ENCODE peak calls at places on chromosomes 6 and 20, in five cellular contexts. S is testis, U is esophagus squamous epithelium, E is A549, H is left ventricle myocardium inferior. C is an unnamed sample.

GRCh38 chr6:117483004-117483644 is 650 bp downstream of the DCBLD1 start:
- DNase-seq in H (peak; percentile 66), U (no peak), S (peak; percentile 58), E (peak; percentile 38), C (no peak)

GRCh38 chr6:23319560-23319959 is 750.2 kb downstream of the HDGFL1 start:
- DNase-seq in U (no peak), E (no peak), S (no peak), H (no peak), C (no peak)

GRCh38 chr6:26550250-26550993 is 12.3 kb downstream of the HMGN4 start:
- DNase-seq in E (peak; percentile 79), U (no peak), H (peak; percentile 56), S (peak; percentile 79), C (peak; percentile 80)

GRCh38 chr20:36342721-36343120 is 36.6 kb downstream of the DLGAP4 start:
- DNase-seq in E (no peak), S (no peak), H (no peak), U (no peak), C (no peak)

GRCh38 chr20:25453035-25453810 is 45.8 kb downstream of the GINS1 start:
- DNase-seq in H (no peak), S (no peak), E (peak; percentile 34), U (no peak), C (no peak)

GRCh38 chr20:5402903-5403531 is 86.3 kb upstream of the PROKR2 start:
- DNase-seq in E (peak; percentile 53), U (no peak), S (peak; percentile 43), H (no peak), C (peak; percentile 46)

GRCh38 chr6:44000164-44000842 is 126.9 kb downstream of the MRPL14 start:
- DNase-seq in U (no peak), S (no peak), E (no peak), H (no peak), C (peak; percentile 19)

GRCh38 chr6:34189806-34190503 is 44.1 kb upstream of the GRM4 start:
- DNase-seq in U (no peak), S (no peak), H (peak; percentile 28), E (no peak), C (peak; percentile 68)

GRCh38 chr20:47672886-47673670 is 112.2 kb downstream of the SULF2 start:
- DNase-seq in H (no peak), U (no peak), E (no peak), S (no peak), C (no peak)

GRCh38 chr20:46157625-46158024 is 39.5 kb downstream of the CD40 start:
- DNase-seq in E (no peak), H (no peak), S (no peak), U (no peak), C (no peak)

GRCh38 chr6:108200631-108201030 is 34.8 kb downstream of the NR2E1 start:
- DNase-seq in H (no peak), E (peak; percentile 78), U (no peak), S (no peak), C (no peak)

GRCh38 chr20:25044261-25044560 is 13.7 kb downstream of the ACSS1 start:
- DNase-seq in E (no peak), S (no peak), U (no peak), H (no peak), C (no peak)

GRCh38 chr20:33444797-33445560 is 1.4 kb upstream of the SNTA1 start:
- DNase-seq in S (peak; percentile 48), E (peak; percentile 36), U (no peak), H (peak; percentile 31), C (peak; percentile 82)

GRCh38 chr6:98833101-98834059 is 994 bp upstream of the POU3F2 start:
- DNase-seq in U (no peak), E (peak; percentile 56), H (no peak), S (peak; percentile 56), C (no peak)
- TF ChIP-seq CTCF in U (no peak), E (no peak), H (peak; percentile 26), S (no peak), C (no peak)

GRCh38 chr6:166483026-166483425 is 100.3 kb upstream of the MPC1 start:
- DNase-seq in U (no peak), S (no peak), H (peak; percentile 12), E (no peak), C (no peak)
- H3K4me1 ChIP-seq in U (peaks cover 10% of the 10 kb centered on the region), S (no peaks in the 10 kb centered on the region), H (peaks cover 7% of the 10 kb centered on the region), E (no peaks in the 10 kb centered on the region), C (no peaks in the 10 kb centered on the region)

DNA sequence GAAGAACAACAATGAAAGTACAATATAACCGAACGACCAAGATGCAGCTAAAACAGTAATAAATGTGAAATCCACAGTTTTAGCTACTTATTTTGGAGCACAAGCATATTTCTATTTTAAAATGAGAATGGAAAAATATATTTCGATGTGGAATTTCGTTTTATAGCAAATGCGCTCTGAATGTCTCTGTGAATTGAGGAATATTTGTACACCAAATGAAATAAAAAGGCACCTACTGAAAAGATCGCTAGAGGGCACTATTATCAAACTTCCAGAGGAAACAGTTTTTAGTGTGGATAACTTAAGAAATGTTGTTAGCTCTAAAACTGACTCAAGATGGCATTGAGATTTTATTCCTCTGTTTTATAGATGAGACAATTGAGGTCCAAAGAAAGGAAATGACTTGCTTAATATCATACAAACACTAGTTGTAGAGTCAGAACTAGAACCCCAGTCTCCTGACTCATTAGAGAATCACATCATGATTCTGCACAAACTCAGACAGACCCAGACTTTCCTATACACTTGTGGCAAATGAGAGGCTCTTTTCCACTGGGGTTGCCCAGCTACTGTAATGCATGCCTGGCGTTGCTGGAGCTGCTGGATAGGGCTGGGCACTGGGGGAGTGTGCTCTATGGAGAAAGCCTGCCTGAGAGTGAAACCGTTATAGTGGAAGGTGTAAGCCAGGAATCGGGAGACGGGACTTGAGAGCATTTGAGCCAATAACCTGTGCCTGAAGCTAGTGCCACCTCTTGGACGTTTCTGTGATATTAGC is 51.9 kb downstream of the GCLC start:
- DNase-seq in E (peak; percentile 74), U (no peak), H (no peak), S (no peak), C (peak; percentile 61)
- H3K4me3 ChIP-seq in E (peak overlapping the region; percentile 40), U (no peak overlapping the region), H (peak overlapping the region; percentile 43), S (no peak overlapping the region), C (no peak overlapping the region)

GRCh38 chr6:97440590-97441176 is 157.7 kb upstream of the MMS22L start:
- DNase-seq in U (no peak), E (peak; percentile 34), H (no peak), S (peak; percentile 43), C (peak; percentile 2)
- TF ChIP-seq CTCF in U (no peak), E (no peak), H (peak; percentile 48), S (no peak), C (peak; percentile 31)

GRCh38 chr20:44597516-44597915 is 15.1 kb downstream of the PKIG start:
- DNase-seq in S (no peak), E (no peak), H (no peak), U (no peak), C (no peak)

GRCh38 chr20:44600301-44600700 is 17.9 kb downstream of the PKIG start:
- DNase-seq in H (no peak), S (no peak), E (no peak), U (no peak), C (no peak)

GRCh38 chr20:44597930-44598329 is 15.6 kb downstream of the PKIG start:
- DNase-seq in H (no peak), U (no peak), S (no peak), E (no peak), C (no peak)

GRCh38 chr20:44599715-44600114 is 17.3 kb downstream of the PKIG start:
- DNase-seq in U (no peak), E (no peak), S (no peak), H (no peak), C (no peak)

DNA sequence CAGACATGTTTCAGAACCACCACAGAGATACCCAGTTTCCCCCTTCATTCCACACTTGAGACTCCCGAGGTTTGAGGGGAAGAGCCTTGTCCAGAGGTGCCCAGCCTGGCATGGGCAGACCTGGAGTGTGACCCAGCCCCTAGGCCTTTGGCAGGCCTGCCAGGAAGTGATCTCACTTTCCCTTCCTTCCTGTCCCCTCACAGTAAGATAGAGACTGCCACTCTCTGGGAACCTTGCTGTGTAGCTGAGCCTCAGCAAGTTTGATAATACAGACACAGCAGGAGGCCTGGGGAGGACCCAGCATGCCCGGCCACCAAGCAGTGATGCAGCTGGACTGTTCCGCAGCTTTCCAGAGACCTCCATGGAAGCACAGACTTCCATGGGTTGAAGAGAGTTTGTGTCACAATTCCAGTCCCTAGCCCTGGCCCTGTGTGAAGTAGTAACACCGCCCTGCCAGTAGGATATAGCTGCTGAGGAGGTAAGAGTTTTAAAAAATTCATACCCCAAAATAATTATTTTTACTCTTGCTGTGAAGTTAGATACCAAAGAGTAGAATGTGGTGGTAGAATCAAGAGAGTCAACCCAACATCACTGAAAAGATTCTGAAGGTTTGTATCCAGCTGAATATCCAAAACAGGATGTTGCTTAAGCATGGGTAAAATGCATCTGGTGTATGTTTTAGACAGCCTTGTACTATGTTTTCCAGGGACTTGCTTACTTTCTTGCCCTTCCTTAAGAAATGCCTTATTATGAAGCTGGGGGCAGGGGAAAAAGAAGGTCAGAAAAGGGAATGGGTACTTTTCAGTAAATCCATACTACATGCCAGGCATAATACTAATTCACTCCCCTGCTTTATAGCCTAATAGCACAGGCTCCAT is 16.3 kb downstream of the PKIG start:
- DNase-seq in H (peak; percentile 63), E (no peak), U (no peak), S (no peak), C (peak; percentile 40)
- H3K4me1 ChIP-seq in H (peaks cover 100% of the 10 kb centered on the region), E (peaks cover 39% of the 10 kb centered on the region), U (peaks cover 97% of the 10 kb centered on the region), S (peaks cover 51% of the 10 kb centered on the region), C (peaks cover 67% of the 10 kb centered on the region)

DNA sequence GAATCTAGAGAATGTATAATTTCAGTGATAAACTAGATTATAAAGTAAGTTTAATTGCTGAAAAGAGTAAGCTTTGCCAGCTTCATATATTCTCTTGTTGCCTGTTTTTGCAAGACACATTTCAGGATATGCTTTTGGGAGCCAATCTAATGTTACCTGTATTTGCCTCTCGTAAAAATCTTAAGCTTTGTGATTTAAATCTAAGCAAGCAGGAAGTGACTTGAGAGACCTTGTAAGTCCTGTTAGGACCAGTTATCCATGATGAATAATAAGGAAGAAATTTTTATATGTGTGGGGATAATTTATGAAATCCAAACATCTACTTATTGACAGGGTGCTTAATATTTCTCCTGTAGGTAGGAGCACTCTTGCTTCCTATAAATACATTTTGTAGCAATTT is 232.5 kb downstream of the ZFAND3 start:
- DNase-seq in S (no peak), U (no peak), H (no peak), E (no peak), C (no peak)
- H3K4me3 ChIP-seq in S (no peak overlapping the region), U (no peak overlapping the region), H (no peak overlapping the region), E (no peak overlapping the region), C (no peak overlapping the region)

GRCh38 chr20:43838703-43839060 is 76.0 kb upstream of the TOX2 start:
- DNase-seq in E (no peak), U (no peak), H (no peak), S (no peak), C (no peak)

GRCh38 chr20:43839793-43840199 is 74.9 kb upstream of the TOX2 start:
- DNase-seq in S (no peak), E (no peak), H (no peak), U (no peak), C (no peak)

GRCh38 chr20:43837856-43838702 is 76.6 kb upstream of the TOX2 start:
- DNase-seq in S (no peak), H (no peak), U (no peak), E (no peak), C (no peak)

GRCh38 chr20:43842126-43843020 is 72.3 kb upstream of the TOX2 start:
- DNase-seq in E (no peak), H (no peak), S (no peak), U (no peak), C (no peak)

GRCh38 chr20:43840382-43841070 is 74.1 kb upstream of the TOX2 start:
- DNase-seq in E (peak; percentile 40), H (no peak), U (no peak), S (no peak), C (peak; percentile 60)
- TF ChIP-seq CTCF in E (peak; percentile 45), H (peak; percentile 45), U (no peak), S (no peak), C (peak; percentile 76)

C was measured in OCI-LY7.